ENCODE peak calls at places on chromosomes 3 and 15, in six cellular contexts. T is sigmoid colon, D is HCT116, F is HL-60, G is endothelial cell of umbilical vein, Y is stomach. K is an unnamed sample.

GRCh38 chr3:165994293-165994692 is 157.1 kb upstream of the BCHE start:
- DNase-seq in F (no peak), T (no peak), G (no peak), Y (no peak), D (no peak), K (no peak)

GRCh38 chr3:143653935-143654334 is 194.3 kb downstream of the SLC9A9 start:
- DNase-seq in T (no peak), F (no peak), Y (no peak), D (no peak), G (no peak), K (no peak)

GRCh38 chr15:77856718-77857346 is 220.7 kb downstream of the TBC1D2B start:
- DNase-seq in D (no peak), F (no peak), Y (no peak), T (peak; percentile 24), G (no peak), K (no peak)

GRCh38 chr3:184361532-184361931 is at the start of the genes CLCN2 and POLR2H:
- DNase-seq in G (peak; percentile 55), T (no peak), Y (peak; percentile 50), F (no peak), D (no peak), K (peak; percentile 65)

GRCh38 chr3:31980530-31981205 is 394 bp downstream of the OSBPL10 start:
- DNase-seq in F (peak; percentile 28), T (peak; percentile 69), Y (peak; percentile 85), G (peak; percentile 69), D (peak; percentile 53), K (peak; percentile 81)

GRCh38 chr3:126659915-126660886 is 5.3 kb upstream of the TXNRD3 start:
- DNase-seq in Y (no peak), G (no peak), T (peak; percentile 38), D (no peak), F (peak; percentile 14), K (no peak)

GRCh38 chr3:20668411-20668810 is 482.4 kb upstream of the SGO1 start:
- DNase-seq in G (peak; percentile 45), Y (no peak), T (no peak), F (no peak), D (no peak), K (no peak)

GRCh38 chr3:30680789-30681188 is 74.4 kb downstream of the TGFBR2 start:
- DNase-seq in T (peak; percentile 81), D (no peak), G (peak; percentile 59), F (no peak), Y (no peak), K (no peak)

GRCh38 chr3:30353711-30354467 is 252.5 kb upstream of the TGFBR2 start:
- DNase-seq in Y (no peak), D (no peak), F (peak; percentile 14), G (no peak), T (no peak), K (peak; percentile 27)

GRCh38 chr3:37899101-37899707 is 37.5 kb downstream of the CTDSPL start:
- DNase-seq in D (no peak), F (no peak), Y (no peak), G (no peak), T (no peak), K (no peak)

GRCh38 chr3:10162147-10162546 is 2.6 kb upstream of the IRAK2 start:
- DNase-seq in G (no peak), Y (no peak), D (no peak), T (no peak), F (peak; percentile 46), K (no peak)

GRCh38 chr3:23455775-23456174 is 252.6 kb downstream of the UBE2E2 start:
- DNase-seq in D (no peak), T (no peak), G (no peak), Y (no peak), F (peak; percentile 16), K (no peak)

GRCh38 chr15:82919231-82919886 is 33.2 kb downstream of the HOMER2 start:
- DNase-seq in G (no peak), T (no peak), D (no peak), F (no peak), Y (peak; percentile 91), K (peak; percentile 19)

GRCh38 chr15:85545185-85545584 is 164.8 kb downstream of the AKAP13 start:
- DNase-seq in G (no peak), F (peak; percentile 72), Y (no peak), T (no peak), D (no peak), K (no peak)

GRCh38 chr3:16102905-16103364 is 71.5 kb upstream of the GALNT15 start:
- DNase-seq in D (no peak), F (no peak), T (no peak), Y (no peak), G (no peak), K (no peak)

GRCh38 chr3:138043266-138044029 is 33.5 kb downstream of the CLDN18 start:
- DNase-seq in T (no peak), G (no peak), Y (no peak), D (no peak), F (no peak), K (no peak)

GRCh38 chr3:119794971-119795612 is 13.2 kb downstream of the NR1I2 start:
- DNase-seq in T (no peak), D (peak; percentile 22), Y (peak; percentile 30), F (no peak), G (peak; percentile 27), K (peak; percentile 82)

GRCh38 chr15:39454189-39454986 is 126.5 kb upstream of the THBS1 start:
- DNase-seq in T (no peak), Y (no peak), F (peak; percentile 59), G (no peak), D (no peak), K (no peak)

GRCh38 chr3:186594591-186595113 is 18.2 kb upstream of the AHSG start:
- DNase-seq in Y (no peak), G (no peak), T (no peak), D (no peak), F (peak; percentile 64), K (no peak)

GRCh38 chr3:31979006-31979697 is 1.9 kb downstream of the OSBPL10 start:
- DNase-seq in Y (no peak), G (peak; percentile 77), D (no peak), F (no peak), T (no peak), K (no peak)

GRCh38 chr15:57060799-57061198 is 142.4 kb downstream of the TCF12 start:
- DNase-seq in D (peak; percentile 66), Y (no peak), F (no peak), G (peak; percentile 89), T (no peak), K (no peak)

GRCh38 chr3:39814007-39814406 is 4.6 kb downstream of the MYRIP start:
- DNase-seq in F (no peak), Y (peak; percentile 68), D (no peak), T (no peak), G (peak; percentile 96), K (no peak)

GRCh38 chr3:138939563-138940241 is 7.2 kb downstream of the FOXL2 start:
- DNase-seq in F (no peak), G (no peak), Y (no peak), T (peak; percentile 38), D (no peak), K (no peak)

GRCh38 chr3:42476225-42477160 is 25.9 kb upstream of the VIPR1 start:
- DNase-seq in T (no peak), G (peak; percentile 25), D (no peak), F (no peak), Y (peak; percentile 96), K (peak; percentile 62)

GRCh38 chr15:27527490-27528067 is 556.6 kb downstream of the GABRG3 start:
- DNase-seq in D (no peak), Y (no peak), T (no peak), F (no peak), G (no peak), K (no peak)

GRCh38 chr15:84898761-84899160 is 14.3 kb downstream of the SLC28A1 start:
- DNase-seq in Y (no peak), T (no peak), F (no peak), G (no peak), D (no peak), K (no peak)

GRCh38 chr3:87900061-87900460 is 158.7 kb downstream of the CGGBP1 start:
- DNase-seq in F (no peak), Y (no peak), T (no peak), G (peak; percentile 8), D (no peak), K (no peak)

GRCh38 chr3:123157598-123158287 is 44.0 kb upstream of the SEC22A start:
- DNase-seq in F (no peak), T (no peak), Y (peak; percentile 80), D (no peak), G (peak; percentile 3), K (no peak)

GRCh38 chr15:87827126-87827525 is 429.4 kb downstream of the NTRK3 start:
- DNase-seq in G (no peak), D (no peak), F (no peak), T (no peak), Y (no peak), K (no peak)

GRCh38 chr3:133983126-133983525 is 46.6 kb downstream of the SLCO2A1 start:
- DNase-seq in T (peak; percentile 9), D (no peak), Y (no peak), G (no peak), F (no peak), K (no peak)

GRCh38 chr3:52820741-52821140 is 9.7 kb downstream of the ITIH4 start:
- DNase-seq in T (no peak), G (peak; percentile 13), D (peak; percentile 12), F (peak; percentile 32), Y (no peak), K (no peak)

GRCh38 chr15:82263350-82263749 is 732 bp downstream of the SAXO2 start:
- DNase-seq in T (no peak), G (no peak), Y (no peak), F (no peak), D (no peak), K (no peak)

GRCh38 chr15:99384992-99385669 is 133.8 kb downstream of the LRRC28 start:
- DNase-seq in G (no peak), F (no peak), Y (no peak), T (no peak), D (no peak), K (no peak)
- TF ChIP-seq CTCF in G (no peak), F (no peak), Y (no peak), T (no peak), D (peak; percentile 40), K (no peak)

GRCh38 chr3:156290917-156291268 is 170.5 kb downstream of the KCNAB1 start:
- DNase-seq in T (no peak), D (no peak), G (no peak), Y (no peak), F (no peak), K (no peak)
- TF ChIP-seq POLR2AphosphoS5 in T (no peak), D (no peak), G (no peak), Y (no peak), F (no peak), K (no peak)

GRCh38 chr3:65060904-65061303 is 373.1 kb upstream of the ADAMTS9 start:
- DNase-seq in F (no peak), G (no peak), D (no peak), T (no peak), Y (no peak), K (no peak)
- TF ChIP-seq CTCF in F (no peak), G (no peak), D (no peak), T (no peak), Y (no peak), K (no peak)

DNA sequence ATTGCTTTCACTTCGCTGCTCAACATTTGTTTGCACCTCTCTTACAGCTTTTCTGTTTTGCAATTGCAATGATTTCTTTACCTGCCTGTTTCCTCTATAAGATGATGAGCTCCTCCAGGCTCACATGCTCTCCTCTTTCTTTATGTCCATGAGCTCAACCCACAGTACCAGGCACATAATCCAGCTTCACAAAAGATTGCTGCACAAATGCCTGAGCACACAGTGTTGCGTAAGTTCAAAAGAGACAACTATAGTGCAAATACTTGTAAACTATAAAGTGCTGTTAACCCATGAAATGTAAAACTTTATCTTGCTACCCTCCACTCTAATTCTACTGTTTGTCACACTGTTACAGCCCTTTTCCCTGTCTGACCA is 101.0 kb upstream of the LPP start:
- DNase-seq in T (no peak), D (no peak), F (no peak), G (no peak), Y (no peak), K (no peak)
- TF ChIP-seq POLR2AphosphoS5 in T (no peak), D (no peak), F (no peak), G (no peak), Y (no peak), K (no peak)

K was measured in transverse colon.